ENCODE peak calls at places on chromosomes 7 and 10, in ten cellular contexts. M is tibial artery; A is activated CD4-positive, alpha-beta T cell treated with anti-CD3 and anti-CD28 coated beads, Interleukin-2, amount 50 U/mL, for 4 hours; Q is ecto neural progenitor cell; H is NCI-H2081; V is GM13977; E is HT1080; S is EL; Y is Calu3; X is NCI-H1105. G is an unnamed sample.

GRCh38 chr7:66239467-66239856 is 34.3 kb downstream of the TPST1 start:
- DNase-seq in M (no peak), A (no peak), Q (no peak), H (no peak), V (no peak), E (no peak), S (no peak), Y (no peak), X (no peak), G (no peak)

GRCh38 chr7:101804642-101805401 is 12.6 kb upstream of the CUX1 start:
- DNase-seq in M (no peak), A (no peak), Q (no peak), H (no peak), V (no peak), E (no peak), S (no peak), Y (peak; percentile 49), X (no peak), G (no peak)

GRCh38 chr10:132942101-132942739 is at the start of gene CFAP46:
- DNase-seq in M (no peak), A (no peak), Q (peak; percentile 92), H (no peak), V (peak; percentile 83), E (peak; percentile 14), S (peak; percentile 57), Y (peak; percentile 61), X (peak; percentile 35), G (peak; percentile 73)

GRCh38 chr7:91344248-91344647 is 80.0 kb downstream of the FZD1 start:
- DNase-seq in M (no peak), A (no peak), Q (no peak), H (no peak), V (no peak), E (no peak), S (no peak), Y (no peak), X (no peak), G (no peak)

GRCh38 chr7:114468844-114469243 is 54.2 kb downstream of the FOXP2 start:
- DNase-seq in M (no peak), A (no peak), Q (no peak), H (no peak), V (no peak), E (peak; percentile 25), S (no peak), Y (no peak), X (no peak), G (no peak)

GRCh38 chr7:91151916-91152315 is 112.3 kb upstream of the FZD1 start:
- DNase-seq in M (no peak), A (no peak), Q (no peak), H (no peak), V (no peak), E (no peak), S (no peak), Y (no peak), X (no peak), G (no peak)

GRCh38 chr10:63718453-63718852 is 197.3 kb downstream of the REEP3 start:
- DNase-seq in M (no peak), A (no peak), Q (no peak), H (no peak), V (no peak), E (no peak), S (no peak), Y (no peak), X (no peak), G (no peak)

GRCh38 chr10:498760-499435 is 190.6 kb downstream of the DIP2C start:
- DNase-seq in M (peak; percentile 61), A (no peak), Q (no peak), H (no peak), V (no peak), E (no peak), S (no peak), Y (no peak), X (no peak), G (no peak)

GRCh38 chr7:19146699-19147098 is 1.5 kb upstream of the FERD3L start:
- DNase-seq in M (no peak), A (no peak), Q (no peak), H (no peak), V (peak; percentile 28), E (peak; percentile 5), S (peak; percentile 24), Y (no peak), X (no peak), G (peak; percentile 14)

GRCh38 chr7:128201067-128201689 is 39.9 kb upstream of the LEP start:
- DNase-seq in M (no peak), A (no peak), Q (peak; percentile 81), H (no peak), V (no peak), E (no peak), S (no peak), Y (no peak), X (no peak), G (no peak)

GRCh38 chr7:3149231-3149960 is 105.7 kb upstream of the CARD11 start:
- DNase-seq in M (peak; percentile 59), A (no peak), Q (no peak), H (no peak), V (no peak), E (no peak), S (no peak), Y (no peak), X (no peak), G (no peak)

GRCh38 chr10:31590023-31590800 is 271.2 kb downstream of the ZEB1 start:
- DNase-seq in M (no peak), A (no peak), Q (no peak), H (no peak), V (no peak), E (no peak), S (no peak), Y (no peak), X (no peak), G (no peak)

GRCh38 chr7:2172311-2173183 is 60.2 kb downstream of the MAD1L1 start:
- DNase-seq in M (peak; percentile 68), A (no peak), Q (no peak), H (peak; percentile 39), V (no peak), E (no peak), S (peak; percentile 86), Y (no peak), X (peak; percentile 77), G (peak; percentile 34)

GRCh38 chr7:50330254-50330653 is 25.7 kb downstream of the IKZF1 start:
- DNase-seq in M (no peak), A (no peak), Q (no peak), H (no peak), V (no peak), E (no peak), S (no peak), Y (no peak), X (no peak), G (no peak)

GRCh38 chr7:73606801-73607691 is 17.3 kb downstream of the MLXIPL start:
- DNase-seq in M (no peak), A (peak; percentile 59), Q (peak; percentile 91), H (peak; percentile 38), V (peak; percentile 88), E (no peak), S (peak; percentile 49), Y (peak; percentile 62), X (peak; percentile 25), G (peak; percentile 63)

GRCh38 chr7:43553999-43554398 is 28.9 kb upstream of the STK17A start:
- DNase-seq in M (no peak), A (no peak), Q (no peak), H (no peak), V (no peak), E (peak; percentile 41), S (no peak), Y (no peak), X (no peak), G (peak; percentile 5)

GRCh38 chr10:103598654-103599115 is 105.2 kb downstream of the NEURL1 start:
- DNase-seq in M (no peak), A (no peak), Q (peak; percentile 77), H (peak; percentile 33), V (peak; percentile 73), E (peak; percentile 65), S (peak; percentile 76), Y (peak; percentile 63), X (peak; percentile 23), G (peak; percentile 82)